ENCODE peak calls at places on chromosomes 6 and 20, in seven cellular contexts. One of them, this sample, is unnamed.

GRCh38 chr20:2771631-2772080 is 28.8 kb downstream of the CPXM1 start:
- DNase-seq in astrocyte: no peak
- DNase-seq in heart left ventricle: no peak
- DNase-seq in A549: no peak
- DNase-seq in PC-9: no peak
- DNase-seq in fibroblast of pulmonary artery: peak; percentile 59
- DNase-seq in HFF-Myc: no peak
- DNase-seq in this sample: no peak

GRCh38 chr6:20699402-20699801 is 165.1 kb downstream of the CDKAL1 start:
- DNase-seq in astrocyte: no peak
- DNase-seq in heart left ventricle: no peak
- DNase-seq in A549: no peak
- DNase-seq in PC-9: no peak
- DNase-seq in fibroblast of pulmonary artery: no peak
- DNase-seq in HFF-Myc: no peak
- DNase-seq in this sample: no peak

GRCh38 chr6:89360415-89360999 is 8.0 kb upstream of the UBE2J1 start:
- DNase-seq in astrocyte: peak; percentile 87
- DNase-seq in heart left ventricle: no peak
- DNase-seq in A549: no peak
- DNase-seq in PC-9: no peak
- DNase-seq in fibroblast of pulmonary artery: no peak
- DNase-seq in HFF-Myc: no peak
- DNase-seq in this sample: no peak

GRCh38 chr20:63085087-63085861 is 78.5 kb upstream of the BHLHE23 start:
- DNase-seq in astrocyte: no peak
- DNase-seq in heart left ventricle: peak; percentile 14
- DNase-seq in A549: peak; percentile 33
- DNase-seq in PC-9: no peak
- DNase-seq in fibroblast of pulmonary artery: no peak
- DNase-seq in HFF-Myc: no peak
- DNase-seq in this sample: no peak

GRCh38 chr6:24910850-24911712 is 24.7 kb downstream of the RIPOR2 start:
- DNase-seq in astrocyte: peak; percentile 47
- DNase-seq in heart left ventricle: peak; percentile 74
- DNase-seq in A549: no peak
- DNase-seq in PC-9: no peak
- DNase-seq in fibroblast of pulmonary artery: peak; percentile 49
- DNase-seq in HFF-Myc: no peak
- DNase-seq in this sample: no peak

GRCh38 chr20:63700199-63701050 is 4.0 kb downstream of the TNFRSF6B start:
- DNase-seq in astrocyte: no peak
- DNase-seq in heart left ventricle: peak; percentile 20
- DNase-seq in A549: no peak
- DNase-seq in PC-9: no peak
- DNase-seq in fibroblast of pulmonary artery: no peak
- DNase-seq in HFF-Myc: no peak
- DNase-seq in this sample: no peak

GRCh38 chr6:168331058-168331457 is 11.5 kb upstream of the DACT2 start:
- DNase-seq in astrocyte: no peak
- DNase-seq in heart left ventricle: no peak
- DNase-seq in A549: no peak
- DNase-seq in PC-9: no peak
- DNase-seq in fibroblast of pulmonary artery: peak; percentile 8
- DNase-seq in HFF-Myc: no peak
- DNase-seq in this sample: no peak

GRCh38 chr6:6721606-6722005 is 133.1 kb downstream of the LY86 start:
- DNase-seq in astrocyte: no peak
- DNase-seq in heart left ventricle: no peak
- DNase-seq in A549: no peak
- DNase-seq in PC-9: no peak
- DNase-seq in fibroblast of pulmonary artery: no peak
- DNase-seq in HFF-Myc: no peak
- DNase-seq in this sample: no peak

GRCh38 chr20:11852801-11853200 is 64.9 kb upstream of the BTBD3 start:
- DNase-seq in astrocyte: no peak
- DNase-seq in heart left ventricle: no peak
- DNase-seq in A549: no peak
- DNase-seq in PC-9: peak; percentile 40
- DNase-seq in fibroblast of pulmonary artery: no peak
- DNase-seq in HFF-Myc: no peak
- DNase-seq in this sample: no peak

GRCh38 chr6:152463183-152463582 is 174.0 kb downstream of the SYNE1 start:
- DNase-seq in astrocyte: no peak
- DNase-seq in heart left ventricle: no peak
- DNase-seq in A549: no peak
- DNase-seq in PC-9: no peak
- DNase-seq in fibroblast of pulmonary artery: no peak
- DNase-seq in HFF-Myc: no peak
- DNase-seq in this sample: no peak

GRCh38 chr6:170497845-170498281 is 55.2 kb downstream of the PSMB1 start:
- DNase-seq in astrocyte: peak; percentile 3
- DNase-seq in heart left ventricle: no peak
- DNase-seq in A549: no peak
- DNase-seq in PC-9: no peak
- DNase-seq in fibroblast of pulmonary artery: no peak
- DNase-seq in HFF-Myc: no peak
- DNase-seq in this sample: no peak

GRCh38 chr6:108988765-108989164 is 105.9 kb downstream of the SESN1 start:
- DNase-seq in astrocyte: no peak
- DNase-seq in heart left ventricle: no peak
- DNase-seq in A549: no peak
- DNase-seq in PC-9: no peak
- DNase-seq in fibroblast of pulmonary artery: no peak
- DNase-seq in HFF-Myc: no peak
- DNase-seq in this sample: no peak

DNA sequence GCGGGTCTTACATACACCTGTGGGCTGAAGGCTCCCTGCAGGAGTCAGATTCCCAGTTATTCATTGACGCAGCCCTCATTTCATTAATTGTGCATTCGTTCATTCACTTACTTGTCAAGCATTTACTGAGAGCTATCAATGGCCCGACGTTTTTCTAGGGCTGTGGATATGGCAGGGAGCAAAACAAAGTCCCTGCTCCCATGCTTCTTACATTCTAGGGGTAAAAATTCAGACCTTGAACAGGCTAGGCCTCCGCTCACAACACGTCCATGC is 369 bp upstream of the NSFL1C start:
- DNase-seq in astrocyte: no peak
- DNase-seq in heart left ventricle: no peak
- DNase-seq in A549: no peak
- DNase-seq in PC-9: no peak
- DNase-seq in fibroblast of pulmonary artery: no peak
- DNase-seq in HFF-Myc: no peak
- DNase-seq in this sample: peak; percentile 32
- H3K4me3 ChIP-seq in astrocyte: no peak overlapping the region
- H3K4me3 ChIP-seq in heart left ventricle: peak overlapping the region; percentile 85
- H3K4me3 ChIP-seq in A549: peak overlapping the region; percentile 97
- H3K4me3 ChIP-seq in PC-9: peak overlapping the region; percentile 32
- H3K4me3 ChIP-seq in fibroblast of pulmonary artery: no peak overlapping the region
- H3K4me3 ChIP-seq in HFF-Myc: peak overlapping the region; percentile 18
- H3K4me3 ChIP-seq in this sample: no peak overlapping the region

DNA sequence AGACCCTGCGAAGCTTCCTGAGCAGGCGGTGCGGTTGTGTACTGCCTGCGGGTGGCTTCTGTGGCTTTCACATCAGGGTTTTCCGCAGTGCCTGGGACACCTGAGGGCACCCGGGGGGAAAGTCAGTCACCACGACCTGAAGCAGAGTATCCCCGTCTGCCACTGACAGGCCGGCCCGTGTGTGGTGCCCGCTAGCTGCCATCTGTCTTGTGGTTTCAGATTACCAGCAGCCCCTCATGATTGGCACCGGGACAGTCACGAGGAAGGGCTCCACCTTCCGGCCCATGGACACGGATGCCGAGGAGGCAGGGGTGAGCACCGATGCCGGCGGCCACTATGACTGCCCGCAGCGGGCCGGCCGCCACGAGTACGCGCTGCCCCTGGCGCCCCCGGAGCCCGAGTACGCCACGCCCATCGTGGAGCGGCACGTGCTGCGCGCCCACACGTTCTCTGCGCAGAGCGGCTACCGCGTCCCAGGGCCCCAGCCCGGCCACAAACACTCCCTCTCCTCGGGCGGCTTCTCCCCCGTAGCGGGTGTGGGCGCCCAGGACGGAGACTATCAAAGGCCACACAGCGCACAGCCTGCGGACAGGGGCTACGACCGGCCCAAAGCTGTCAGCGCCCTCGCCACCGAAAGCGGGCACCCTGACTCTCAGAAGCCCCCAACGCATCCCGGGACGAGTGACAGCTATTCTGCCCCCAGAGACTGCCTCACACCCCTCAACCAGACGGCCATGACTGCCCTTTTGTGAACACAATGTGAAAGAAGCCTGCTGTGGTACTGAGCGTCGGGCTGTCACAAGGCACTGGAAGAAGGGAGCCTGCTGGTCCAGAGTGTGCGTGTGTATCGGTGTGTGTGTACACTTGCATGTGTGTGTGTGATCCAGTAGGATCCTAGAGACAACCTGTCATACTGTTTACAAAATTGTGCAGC is 54.4 kb downstream of the GOPC start:
- DNase-seq in astrocyte: peak; percentile 58
- DNase-seq in heart left ventricle: peak; percentile 69
- DNase-seq in A549: no peak
- DNase-seq in PC-9: no peak
- DNase-seq in fibroblast of pulmonary artery: peak; percentile 50
- DNase-seq in HFF-Myc: peak; percentile 42
- DNase-seq in this sample: no peak
- H3K4me3 ChIP-seq in astrocyte: peak overlapping the region; percentile 40
- H3K4me3 ChIP-seq in heart left ventricle: peak overlapping the region; percentile 58
- H3K4me3 ChIP-seq in A549: no peak overlapping the region
- H3K4me3 ChIP-seq in PC-9: peak overlapping the region; percentile 4
- H3K4me3 ChIP-seq in fibroblast of pulmonary artery: peak overlapping the region; percentile 44
- H3K4me3 ChIP-seq in HFF-Myc: peak overlapping the region; percentile 33
- H3K4me3 ChIP-seq in this sample: peak overlapping the region; percentile 64

GRCh38 chr6:137906020-137906472 is 39.0 kb downstream of the TNFAIP3 start:
- DNase-seq in astrocyte: no peak
- DNase-seq in heart left ventricle: no peak
- DNase-seq in A549: no peak
- DNase-seq in PC-9: no peak
- DNase-seq in fibroblast of pulmonary artery: no peak
- DNase-seq in HFF-Myc: no peak
- DNase-seq in this sample: no peak
- H3K4me3 ChIP-seq in astrocyte: no peak overlapping the region
- H3K4me3 ChIP-seq in heart left ventricle: no peak overlapping the region
- H3K4me3 ChIP-seq in A549: no peak overlapping the region
- H3K4me3 ChIP-seq in PC-9: no peak overlapping the region
- H3K4me3 ChIP-seq in fibroblast of pulmonary artery: no peak overlapping the region
- H3K4me3 ChIP-seq in HFF-Myc: no peak overlapping the region
- H3K4me3 ChIP-seq in this sample: no peak overlapping the region

GRCh38 chr6:9404351-9405146 is 969.2 kb upstream of the SLC35B3 start:
- DNase-seq in astrocyte: peak; percentile 39
- DNase-seq in heart left ventricle: no peak
- DNase-seq in A549: no peak
- DNase-seq in PC-9: peak; percentile 34
- DNase-seq in fibroblast of pulmonary artery: peak; percentile 16
- DNase-seq in HFF-Myc: peak; percentile 25
- DNase-seq in this sample: no peak
- H3K4me3 ChIP-seq in astrocyte: no peak overlapping the region
- H3K4me3 ChIP-seq in heart left ventricle: no peak overlapping the region
- H3K4me3 ChIP-seq in A549: no peak overlapping the region
- H3K4me3 ChIP-seq in PC-9: no peak overlapping the region
- H3K4me3 ChIP-seq in fibroblast of pulmonary artery: no peak overlapping the region
- H3K4me3 ChIP-seq in HFF-Myc: no peak overlapping the region
- H3K4me3 ChIP-seq in this sample: no peak overlapping the region

GRCh38 chr20:23884136-23884770 is 4.7 kb upstream of the CST5 start:
- DNase-seq in astrocyte: no peak
- DNase-seq in heart left ventricle: no peak
- DNase-seq in A549: no peak
- DNase-seq in PC-9: peak; percentile 80
- DNase-seq in fibroblast of pulmonary artery: no peak
- DNase-seq in HFF-Myc: no peak
- DNase-seq in this sample: no peak
- H3K4me3 ChIP-seq in astrocyte: no peak overlapping the region
- H3K4me3 ChIP-seq in heart left ventricle: no peak overlapping the region
- H3K4me3 ChIP-seq in A549: no peak overlapping the region
- H3K4me3 ChIP-seq in PC-9: no peak overlapping the region
- H3K4me3 ChIP-seq in fibroblast of pulmonary artery: no peak overlapping the region
- H3K4me3 ChIP-seq in HFF-Myc: no peak overlapping the region
- H3K4me3 ChIP-seq in this sample: no peak overlapping the region

GRCh38 chr6:148507774-148508173 is 165.1 kb downstream of the SASH1 start:
- DNase-seq in astrocyte: peak; percentile 39
- DNase-seq in heart left ventricle: no peak
- DNase-seq in A549: no peak
- DNase-seq in PC-9: no peak
- DNase-seq in fibroblast of pulmonary artery: peak; percentile 55
- DNase-seq in HFF-Myc: no peak
- DNase-seq in this sample: no peak

GRCh38 chr6:148513145-148514071 is 170.8 kb downstream of the SASH1 start:
- DNase-seq in astrocyte: no peak
- DNase-seq in heart left ventricle: peak; percentile 64
- DNase-seq in A549: no peak
- DNase-seq in PC-9: no peak
- DNase-seq in fibroblast of pulmonary artery: peak; percentile 60
- DNase-seq in HFF-Myc: peak; percentile 83
- DNase-seq in this sample: no peak

GRCh38 chr6:148508401-148509151 is 165.9 kb downstream of the SASH1 start:
- DNase-seq in astrocyte: peak; percentile 83
- DNase-seq in heart left ventricle: no peak
- DNase-seq in A549: no peak
- DNase-seq in PC-9: no peak
- DNase-seq in fibroblast of pulmonary artery: peak; percentile 70
- DNase-seq in HFF-Myc: no peak
- DNase-seq in this sample: no peak

GRCh38 chr6:148509789-148510581 is 167.3 kb downstream of the SASH1 start:
- DNase-seq in astrocyte: peak; percentile 96
- DNase-seq in heart left ventricle: peak; percentile 61
- DNase-seq in A549: peak; percentile 5
- DNase-seq in PC-9: no peak
- DNase-seq in fibroblast of pulmonary artery: peak; percentile 97
- DNase-seq in HFF-Myc: peak; percentile 97
- DNase-seq in this sample: peak; percentile 9

GRCh38 chr6:148509152-148509571 is 166.5 kb downstream of the SASH1 start:
- DNase-seq in astrocyte: peak; percentile 64
- DNase-seq in heart left ventricle: no peak
- DNase-seq in A549: no peak
- DNase-seq in PC-9: no peak
- DNase-seq in fibroblast of pulmonary artery: peak; percentile 71
- DNase-seq in HFF-Myc: no peak
- DNase-seq in this sample: no peak
- H3K4me3 ChIP-seq in astrocyte: peak overlapping the region; percentile 79
- H3K4me3 ChIP-seq in heart left ventricle: peak overlapping the region; percentile 68
- H3K4me3 ChIP-seq in A549: no peak overlapping the region
- H3K4me3 ChIP-seq in PC-9: no peak overlapping the region
- H3K4me3 ChIP-seq in fibroblast of pulmonary artery: peak overlapping the region; percentile 45
- H3K4me3 ChIP-seq in HFF-Myc: peak overlapping the region; percentile 79
- H3K4me3 ChIP-seq in this sample: no peak overlapping the region

This sample was measured in epithelial cell of proximal tubule.